ENCODE peak calls at places on chromosomes 16 and 17, in six cellular contexts. N is GM13977; V is tibial artery; T is cardiac muscle cell; U is choroid plexus epithelial cell; L is CD8-positive, alpha-beta T cell. H is an unnamed sample.

GRCh38 chr17:47199627-47200324 is 9.4 kb upstream of the MYL4 start:
- DNase-seq in N (no peak), L (no peak), V (no peak), U (no peak), T (no peak), H (no peak)

GRCh38 chr16:66223176-66223780 is 143.2 kb upstream of the CDH5 start:
- DNase-seq in L (no peak), T (no peak), N (no peak), U (peak), V (peak), H (peak)

GRCh38 chr16:89115216-89115949 is 21.7 kb downstream of the ACSF3 start:
- DNase-seq in T (no peak), N (peak), U (peak), V (peak), L (peak), H (no peak)

GRCh38 chr16:81612351-81613170 is 166.5 kb upstream of the PLCG2 start:
- DNase-seq in L (no peak), T (no peak), U (no peak), N (no peak), V (no peak), H (no peak)

GRCh38 chr17:17118399-17118798 is 76.1 kb downstream of the MPRIP start:
- DNase-seq in V (no peak), T (no peak), N (no peak), L (no peak), U (no peak), H (no peak)

GRCh38 chr17:79672496-79672895 is 58.2 kb upstream of the ENPP7 start:
- DNase-seq in N (no peak), L (no peak), V (no peak), T (no peak), U (no peak), H (no peak)

GRCh38 chr16:81666102-81666501 is 113.0 kb upstream of the PLCG2 start:
- DNase-seq in N (no peak), U (no peak), L (no peak), T (no peak), V (no peak), H (no peak)

GRCh38 chr17:63086483-63087185 is 120.6 kb downstream of the TANC2 start:
- DNase-seq in N (no peak), V (no peak), L (no peak), U (no peak), T (no peak), H (no peak)

GRCh38 chr17:78355045-78355641 is 4.7 kb downstream of the SOCS3 start:
- DNase-seq in L (no peak), V (no peak), N (peak), T (no peak), U (no peak), H (no peak)

GRCh38 chr17:59387351-59388069 is 56.1 kb downstream of the YPEL2 start:
- DNase-seq in L (no peak), U (no peak), N (no peak), V (no peak), T (no peak), H (no peak)

GRCh38 chr17:41965694-41966375 is 760 bp upstream of the CNP start:
- DNase-seq in L (peak), T (peak), V (peak), N (peak), U (peak), H (peak)
- TF ChIP-seq CTCF in L (no peak), T (no peak), V (no peak), N (no peak), U (no peak), H (no peak)

DNA sequence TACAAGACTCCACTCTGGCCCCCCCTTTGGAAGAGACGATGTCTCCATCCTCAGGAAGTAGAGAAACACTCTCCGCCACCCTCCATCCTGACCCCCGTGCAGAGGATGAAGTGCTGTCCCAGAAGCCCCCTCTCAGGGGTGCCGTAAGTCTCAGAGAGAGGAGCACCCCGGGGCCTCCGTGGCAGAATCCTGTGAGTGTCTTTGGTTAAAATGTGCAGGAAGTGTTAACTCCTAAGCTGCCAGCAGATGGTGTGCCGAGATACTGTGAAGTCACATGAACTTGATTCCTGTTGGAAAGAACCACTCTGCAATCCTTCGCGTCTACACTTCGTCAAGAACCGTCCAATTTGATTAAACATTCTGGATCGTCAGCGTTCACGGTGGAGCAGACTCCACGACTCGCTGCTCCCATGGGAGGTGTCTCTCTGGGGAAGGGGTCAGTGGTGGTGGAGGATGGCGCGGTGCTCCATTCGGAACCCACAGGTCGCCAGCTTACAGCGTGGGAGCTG is 5.6 kb downstream of the BANP start:
- DNase-seq in N (peak), L (no peak), U (peak), V (no peak), T (no peak), H (peak)
- TF ChIP-seq CTCF in N (peak), L (peak), U (peak), V (no peak), T (peak), H (no peak)

GRCh38 chr16:28218109-28218508 is 6.3 kb upstream of the XPO6 start:
- DNase-seq in N (peak), L (peak), T (no peak), U (peak), V (no peak), H (peak)
- TF ChIP-seq CTCF in N (peak), L (peak), T (peak), U (peak), V (no peak), H (peak)

DNA sequence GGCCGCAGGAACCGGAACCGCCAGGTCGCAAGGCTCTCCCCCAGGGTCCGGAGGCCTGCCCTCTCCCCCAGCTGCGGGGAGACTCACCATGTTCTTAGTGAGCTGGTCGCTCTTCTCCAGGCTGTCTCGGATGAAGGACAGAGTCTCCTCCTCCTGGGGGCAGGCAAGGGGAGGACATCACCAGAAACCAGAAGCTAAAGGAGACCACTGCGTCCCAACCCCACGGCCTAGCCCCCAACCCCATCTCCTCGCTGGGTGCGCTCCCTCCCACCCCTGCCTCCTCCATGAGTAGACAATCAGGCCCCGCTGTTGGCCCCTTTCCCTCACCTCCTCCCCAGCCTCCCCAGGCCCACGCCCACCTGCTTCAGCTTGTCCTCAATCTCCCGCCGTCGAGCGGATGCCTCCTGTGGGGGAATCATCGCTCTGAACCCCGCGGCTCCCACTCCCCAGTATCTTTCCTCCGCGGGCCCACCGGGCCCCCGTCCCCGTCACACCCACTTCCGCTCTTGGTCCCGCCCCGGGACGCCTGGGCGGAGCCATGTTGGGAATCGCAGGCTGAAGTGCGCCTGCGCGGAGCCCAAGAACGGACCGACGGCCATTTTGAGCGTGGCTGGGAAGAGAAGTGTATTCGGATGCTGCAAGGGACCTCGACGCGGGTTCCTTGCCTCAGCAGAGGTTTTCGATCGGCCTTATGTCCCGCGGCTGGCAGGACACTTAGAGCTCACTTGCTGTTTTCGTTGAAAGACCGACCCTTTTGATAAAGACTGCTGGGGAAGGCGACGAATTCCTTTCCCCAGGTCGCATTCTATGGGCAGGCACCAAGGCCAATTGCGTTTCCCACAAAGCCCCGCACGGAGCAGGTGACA is at the start of gene EXOC7:
- DNase-seq in L (peak), V (peak), T (peak), U (peak), N (peak), H (peak)
- TF ChIP-seq CTCF in L (no peak), V (peak), T (no peak), U (peak), N (no peak), H (peak)

GRCh38 chr17:81256616-81257015 is 17.5 kb downstream of the NDUFAF8 start:
- DNase-seq in U (peak), N (no peak), T (no peak), L (no peak), V (no peak), H (no peak)

GRCh38 chr17:81252336-81253329 is 13.5 kb downstream of the NDUFAF8 start:
- DNase-seq in T (no peak), V (no peak), N (no peak), U (no peak), L (no peak), H (no peak)

GRCh38 chr17:81253358-81254131 is 14.4 kb downstream of the NDUFAF8 start:
- DNase-seq in V (no peak), T (peak), U (peak), L (peak), N (peak), H (peak)

GRCh38 chr17:81257533-81257932 is 18.4 kb downstream of the NDUFAF8 start:
- DNase-seq in L (no peak), V (no peak), U (no peak), N (no peak), T (no peak), H (no peak)

DNA sequence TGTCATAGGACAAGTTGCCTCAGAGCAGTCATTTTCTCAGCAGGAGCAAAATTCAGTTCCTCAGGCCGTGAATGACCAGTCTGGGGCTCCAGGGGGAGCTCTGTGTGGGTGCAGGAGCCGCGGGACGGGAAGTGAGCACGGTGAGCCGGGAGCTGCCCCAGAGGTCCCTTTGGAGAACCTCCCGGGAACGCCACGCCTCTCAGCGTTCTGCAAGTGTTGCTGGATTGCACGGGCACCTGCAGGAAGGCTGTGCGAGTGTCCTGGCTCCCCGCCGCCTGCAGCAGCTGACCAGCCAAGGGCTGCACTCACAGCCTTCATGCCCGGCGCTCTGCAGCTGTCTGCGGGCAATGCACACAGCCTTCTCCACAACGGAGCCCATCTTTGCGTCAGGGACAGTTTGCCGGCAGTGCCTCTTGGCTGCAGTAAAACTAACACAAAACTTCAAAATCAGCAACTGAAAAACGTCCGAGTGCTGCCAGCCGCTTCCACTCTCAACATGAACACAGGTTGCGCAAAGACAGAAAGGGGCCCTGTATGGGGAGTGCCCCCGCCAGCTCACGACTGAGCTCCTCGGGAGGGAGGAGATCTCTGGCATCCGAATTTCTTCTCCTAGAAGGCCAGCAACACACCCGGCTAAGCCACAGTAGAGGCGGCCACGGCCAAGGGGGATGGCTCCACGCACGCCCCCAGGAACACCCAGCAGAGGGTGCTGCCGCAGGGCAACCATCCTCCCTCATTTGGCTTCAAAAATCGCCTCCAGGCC is 16.0 kb downstream of the NDUFAF8 start:
- DNase-seq in N (no peak), U (peak), V (peak), L (no peak), T (peak), H (peak)
- TF ChIP-seq CTCF in N (no peak), U (peak), V (peak), L (no peak), T (peak), H (peak)